ENCODE peak calls at places on chromosomes 2 and 18, in five cellular contexts. One of them, this sample, is unnamed.

GRCh38 chr2:179768765-179769164 is 92.6 kb downstream of the ZNF385B start:
- DNase-seq in transverse colon: no peak
- DNase-seq in endothelial cell of umbilical vein: peak
- DNase-seq in GM12891: no peak
- DNase-seq in sigmoid colon: no peak
- DNase-seq in this sample: no peak

GRCh38 chr2:1413156-1413690 is at the start of gene TPO:
- DNase-seq in GM12891: no peak
- DNase-seq in transverse colon: no peak
- DNase-seq in endothelial cell of umbilical vein: no peak
- DNase-seq in sigmoid colon: no peak
- DNase-seq in this sample: peak

GRCh38 chr18:13159579-13159978 is 59.0 kb upstream of the LDLRAD4 start:
- DNase-seq in GM12891: peak
- DNase-seq in sigmoid colon: no peak
- DNase-seq in transverse colon: no peak
- DNase-seq in endothelial cell of umbilical vein: peak
- DNase-seq in this sample: no peak

GRCh38 chr2:150677561-150677960 is 190.1 kb upstream of the RND3 start:
- DNase-seq in GM12891: no peak
- DNase-seq in endothelial cell of umbilical vein: peak
- DNase-seq in transverse colon: no peak
- DNase-seq in sigmoid colon: no peak
- DNase-seq in this sample: no peak

GRCh38 chr2:232162191-232162590 is 200.7 kb downstream of the DIS3L2 start:
- DNase-seq in GM12891: no peak
- DNase-seq in endothelial cell of umbilical vein: no peak
- DNase-seq in sigmoid colon: no peak
- DNase-seq in transverse colon: no peak
- DNase-seq in this sample: no peak

GRCh38 chr18:23950644-23951043 is 63.9 kb upstream of the TTC39C start:
- DNase-seq in sigmoid colon: no peak
- DNase-seq in GM12891: no peak
- DNase-seq in endothelial cell of umbilical vein: no peak
- DNase-seq in transverse colon: no peak
- DNase-seq in this sample: no peak

GRCh38 chr2:46389417-46389916 is 89.9 kb upstream of the TMEM247 start:
- DNase-seq in endothelial cell of umbilical vein: no peak
- DNase-seq in sigmoid colon: no peak
- DNase-seq in transverse colon: no peak
- DNase-seq in GM12891: no peak
- DNase-seq in this sample: no peak

GRCh38 chr2:86296947-86297346 is 40.5 kb downstream of the REEP1 start:
- DNase-seq in transverse colon: no peak
- DNase-seq in GM12891: no peak
- DNase-seq in sigmoid colon: no peak
- DNase-seq in endothelial cell of umbilical vein: no peak
- DNase-seq in this sample: peak

GRCh38 chr18:27136208-27136535 is 48.9 kb downstream of the CHST9 start:
- DNase-seq in transverse colon: no peak
- DNase-seq in endothelial cell of umbilical vein: no peak
- DNase-seq in GM12891: no peak
- DNase-seq in sigmoid colon: no peak
- DNase-seq in this sample: no peak

GRCh38 chr18:46073474-46074331 is 1.6 kb upstream of the PSTPIP2 start:
- DNase-seq in GM12891: no peak
- DNase-seq in endothelial cell of umbilical vein: peak
- DNase-seq in transverse colon: peak
- DNase-seq in sigmoid colon: no peak
- DNase-seq in this sample: no peak

GRCh38 chr18:55780591-55781071 is 192.6 kb upstream of the TCF4 start:
- DNase-seq in transverse colon: no peak
- DNase-seq in sigmoid colon: no peak
- DNase-seq in endothelial cell of umbilical vein: peak
- DNase-seq in GM12891: no peak
- DNase-seq in this sample: no peak

GRCh38 chr2:240250985-240251847 is 110.8 kb upstream of the OTOS start:
- DNase-seq in endothelial cell of umbilical vein: peak
- DNase-seq in sigmoid colon: peak
- DNase-seq in GM12891: no peak
- DNase-seq in transverse colon: peak
- DNase-seq in this sample: peak

GRCh38 chr2:240570531-240571313 is 2.4 kb downstream of the RNPEPL1 start:
- DNase-seq in transverse colon: peak
- DNase-seq in sigmoid colon: peak
- DNase-seq in GM12891: no peak
- DNase-seq in endothelial cell of umbilical vein: no peak
- DNase-seq in this sample: peak

GRCh38 chr2:16141641-16141921 is 201.2 kb downstream of the MYCN start:
- DNase-seq in transverse colon: no peak
- DNase-seq in GM12891: no peak
- DNase-seq in endothelial cell of umbilical vein: no peak
- DNase-seq in sigmoid colon: no peak
- DNase-seq in this sample: no peak
- TF ChIP-seq POLR2AphosphoS5 in transverse colon: no peak
- TF ChIP-seq POLR2AphosphoS5 in GM12891: no peak
- TF ChIP-seq POLR2AphosphoS5 in endothelial cell of umbilical vein: no peak
- TF ChIP-seq POLR2AphosphoS5 in sigmoid colon: no peak
- TF ChIP-seq POLR2AphosphoS5 in this sample: no peak

DNA sequence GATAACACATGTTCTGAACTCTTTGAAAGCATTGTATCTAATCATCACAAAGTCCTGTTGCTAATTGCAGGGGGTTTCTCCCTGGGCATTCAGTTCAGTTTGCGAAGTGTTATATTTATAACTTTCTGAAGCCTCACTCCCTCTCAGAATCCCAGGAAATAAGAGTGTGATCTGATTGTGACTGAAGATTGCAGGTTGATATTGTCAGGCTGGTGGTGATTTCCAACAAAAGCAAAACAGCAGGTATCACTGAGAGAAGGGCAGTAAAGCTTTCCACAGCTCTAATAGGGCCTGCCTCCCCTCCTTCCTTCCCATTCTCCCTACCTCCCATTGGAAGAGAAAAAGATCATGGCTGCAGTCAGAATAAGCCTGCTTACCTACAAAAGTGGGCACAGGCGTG is 466.7 kb upstream of the FSHR start:
- DNase-seq in GM12891: no peak
- DNase-seq in transverse colon: no peak
- DNase-seq in endothelial cell of umbilical vein: no peak
- DNase-seq in sigmoid colon: no peak
- DNase-seq in this sample: no peak
- TF ChIP-seq POLR2AphosphoS5 in GM12891: no peak
- TF ChIP-seq POLR2AphosphoS5 in transverse colon: no peak
- TF ChIP-seq POLR2AphosphoS5 in endothelial cell of umbilical vein: no peak
- TF ChIP-seq POLR2AphosphoS5 in sigmoid colon: no peak
- TF ChIP-seq POLR2AphosphoS5 in this sample: no peak

GRCh38 chr2:8253781-8254180 is 428.1 kb upstream of the ID2 start:
- DNase-seq in endothelial cell of umbilical vein: no peak
- DNase-seq in sigmoid colon: no peak
- DNase-seq in transverse colon: no peak
- DNase-seq in GM12891: no peak
- DNase-seq in this sample: no peak
- TF ChIP-seq POLR2AphosphoS5 in endothelial cell of umbilical vein: no peak
- TF ChIP-seq POLR2AphosphoS5 in sigmoid colon: no peak
- TF ChIP-seq POLR2AphosphoS5 in transverse colon: no peak
- TF ChIP-seq POLR2AphosphoS5 in GM12891: no peak
- TF ChIP-seq POLR2AphosphoS5 in this sample: no peak

DNA sequence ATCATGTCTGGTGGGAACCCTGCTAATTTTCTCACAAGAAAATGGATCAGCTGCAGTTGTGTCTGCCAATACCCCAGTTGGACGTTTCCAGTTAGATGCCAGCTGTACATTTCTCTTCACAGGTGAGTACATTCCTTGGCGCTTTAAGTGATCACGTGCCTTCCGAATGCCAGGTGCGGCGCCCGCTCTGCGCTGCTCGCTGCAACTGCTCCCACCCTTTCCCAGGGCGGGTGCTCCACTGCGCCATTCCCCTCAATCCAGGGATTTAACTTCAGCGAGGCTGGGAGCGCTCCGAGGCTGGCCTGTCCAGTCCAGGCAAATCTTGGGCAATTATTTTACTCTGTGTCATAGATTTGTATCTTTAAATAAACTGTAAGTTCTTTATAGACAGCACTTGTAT is 225.0 kb upstream of the RAB6C start:
- DNase-seq in sigmoid colon: no peak
- DNase-seq in endothelial cell of umbilical vein: no peak
- DNase-seq in GM12891: no peak
- DNase-seq in transverse colon: no peak
- DNase-seq in this sample: no peak
- TF ChIP-seq POLR2AphosphoS5 in sigmoid colon: no peak
- TF ChIP-seq POLR2AphosphoS5 in endothelial cell of umbilical vein: no peak
- TF ChIP-seq POLR2AphosphoS5 in GM12891: no peak
- TF ChIP-seq POLR2AphosphoS5 in transverse colon: no peak
- TF ChIP-seq POLR2AphosphoS5 in this sample: no peak

GRCh38 chr2:84970266-84970955 is 550 bp upstream of the KCMF1 start:
- DNase-seq in transverse colon: peak
- DNase-seq in endothelial cell of umbilical vein: peak
- DNase-seq in GM12891: peak
- DNase-seq in sigmoid colon: peak
- DNase-seq in this sample: peak
- TF ChIP-seq POLR2AphosphoS5 in transverse colon: no peak
- TF ChIP-seq POLR2AphosphoS5 in endothelial cell of umbilical vein: peak
- TF ChIP-seq POLR2AphosphoS5 in GM12891: peak
- TF ChIP-seq POLR2AphosphoS5 in sigmoid colon: peak
- TF ChIP-seq POLR2AphosphoS5 in this sample: no peak

DNA sequence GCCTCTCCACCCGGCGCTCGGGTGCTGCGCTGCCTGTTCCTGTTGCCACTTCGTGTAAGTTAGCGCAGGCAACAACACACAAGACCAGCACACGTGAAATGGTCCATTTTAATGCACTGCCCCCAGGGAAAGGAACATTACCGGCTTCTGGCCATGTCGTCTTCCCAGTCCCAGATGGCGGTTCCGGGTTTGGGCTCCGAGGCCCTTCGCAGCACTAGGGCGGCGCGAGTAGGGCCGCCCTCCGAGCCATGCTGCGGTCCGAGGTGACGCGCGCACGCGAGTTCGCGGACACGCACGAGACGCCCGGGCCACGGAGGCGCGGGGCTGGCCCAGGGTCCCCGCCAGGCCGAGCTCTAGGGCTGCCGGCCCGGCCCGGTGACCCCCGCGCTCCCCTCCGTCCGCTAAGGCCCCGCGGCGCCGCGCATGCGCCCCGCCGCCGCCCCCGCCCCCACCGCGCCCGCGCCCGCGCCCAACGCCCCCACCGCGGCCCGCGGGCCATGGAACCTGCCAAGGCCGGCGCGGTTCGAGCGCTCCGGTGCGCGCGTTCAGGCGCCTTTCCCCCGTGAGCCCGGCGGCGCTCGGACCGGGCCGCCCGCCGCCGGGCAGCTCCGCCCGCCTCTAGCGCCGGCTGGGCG is 365 bp upstream of the ZNF236 start:
- DNase-seq in transverse colon: peak
- DNase-seq in sigmoid colon: peak
- DNase-seq in endothelial cell of umbilical vein: peak
- DNase-seq in GM12891: peak
- DNase-seq in this sample: peak
- TF ChIP-seq POLR2AphosphoS5 in transverse colon: no peak
- TF ChIP-seq POLR2AphosphoS5 in sigmoid colon: peak
- TF ChIP-seq POLR2AphosphoS5 in endothelial cell of umbilical vein: no peak
- TF ChIP-seq POLR2AphosphoS5 in GM12891: peak
- TF ChIP-seq POLR2AphosphoS5 in this sample: no peak